ENCODE peak calls at places on chromosomes 1 and 21, in four cellular contexts. One of them, this sample, is unnamed.

GRCh38 chr1:19765623-19766022 is 34.1 kb downstream of the TMCO4 start:
- DNase-seq in H1: no peak
- DNase-seq in trophoblast cell: peak
- DNase-seq in mesenchymal stem cell: peak
- DNase-seq in this sample: no peak

GRCh38 chr1:240572328-240572727 is 39.6 kb downstream of the GREM2 start:
- DNase-seq in H1: no peak
- DNase-seq in trophoblast cell: no peak
- DNase-seq in mesenchymal stem cell: no peak
- DNase-seq in this sample: no peak

GRCh38 chr1:87933171-87933570 is 604.5 kb downstream of the LMO4 start:
- DNase-seq in H1: no peak
- DNase-seq in trophoblast cell: no peak
- DNase-seq in mesenchymal stem cell: no peak
- DNase-seq in this sample: no peak

GRCh38 chr1:233518344-233518743 is 95.6 kb upstream of the KCNK1 start:
- DNase-seq in H1: peak
- DNase-seq in trophoblast cell: no peak
- DNase-seq in mesenchymal stem cell: peak
- DNase-seq in this sample: peak

GRCh38 chr21:15159382-15160020 is 94.7 kb upstream of the NRIP1 start:
- DNase-seq in H1: no peak
- DNase-seq in trophoblast cell: no peak
- DNase-seq in mesenchymal stem cell: no peak
- DNase-seq in this sample: no peak

GRCh38 chr1:52748119-52748518 is 21.9 kb downstream of the ZYG11B start:
- DNase-seq in H1: no peak
- DNase-seq in trophoblast cell: no peak
- DNase-seq in mesenchymal stem cell: no peak
- DNase-seq in this sample: no peak

GRCh38 chr1:205518616-205519540 is 14.4 kb downstream of the CDK18 start:
- DNase-seq in H1: no peak
- DNase-seq in trophoblast cell: no peak
- DNase-seq in mesenchymal stem cell: no peak
- DNase-seq in this sample: no peak

GRCh38 chr1:161206411-161207140 is 4.4 kb downstream of the NDUFS2 start:
- DNase-seq in H1: no peak
- DNase-seq in trophoblast cell: no peak
- DNase-seq in mesenchymal stem cell: peak
- DNase-seq in this sample: no peak

GRCh38 chr1:151944110-151944858 is 35.0 kb upstream of the THEM4 start:
- DNase-seq in H1: no peak
- DNase-seq in trophoblast cell: peak
- DNase-seq in mesenchymal stem cell: peak
- DNase-seq in this sample: no peak
- H2BK12ac ChIP-seq in H1: peak
- H2BK12ac ChIP-seq in trophoblast cell: no peak
- H2BK12ac ChIP-seq in mesenchymal stem cell: no peak
- H2BK12ac ChIP-seq in this sample: no peak

DNA sequence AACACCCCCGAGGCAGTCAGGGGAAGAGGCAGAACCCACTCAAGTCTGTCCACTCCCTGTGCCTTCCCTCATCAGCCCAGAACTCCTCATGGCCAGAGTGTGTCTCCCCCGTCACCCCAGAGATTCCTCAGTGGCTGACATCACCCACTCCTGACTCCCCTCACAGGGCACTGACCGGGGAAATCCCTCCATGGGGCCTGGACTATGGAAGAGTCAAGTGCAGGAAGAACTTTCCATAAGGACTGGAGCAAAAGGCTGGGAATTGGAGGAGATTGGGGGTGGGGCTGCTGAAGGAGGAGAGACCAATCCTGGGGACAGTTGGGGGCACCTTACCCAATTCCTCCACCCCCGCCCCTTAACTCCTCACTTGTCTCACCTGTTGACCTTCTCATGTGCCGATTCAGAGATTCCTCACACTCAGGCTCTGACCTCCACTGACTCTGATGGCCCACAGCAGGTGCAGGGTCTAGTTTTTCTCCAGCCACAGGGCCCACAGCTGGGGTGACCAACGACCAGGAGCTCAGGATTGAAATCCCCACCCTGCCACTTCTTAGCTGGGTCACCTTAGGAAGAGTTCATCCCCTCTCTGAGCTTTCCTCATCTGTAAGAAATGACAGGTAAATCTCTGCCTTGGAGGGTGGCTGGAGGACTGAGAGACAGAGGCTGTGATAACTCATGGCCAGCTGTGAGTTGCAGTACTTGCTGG is 481 bp upstream of the EXTL1 start:
- DNase-seq in H1: no peak
- DNase-seq in trophoblast cell: no peak
- DNase-seq in mesenchymal stem cell: peak
- DNase-seq in this sample: no peak
- H3K14ac ChIP-seq in H1: no peak
- H3K14ac ChIP-seq in trophoblast cell: no peak
- H3K14ac ChIP-seq in mesenchymal stem cell: no peak
- H3K14ac ChIP-seq in this sample: no peak

DNA sequence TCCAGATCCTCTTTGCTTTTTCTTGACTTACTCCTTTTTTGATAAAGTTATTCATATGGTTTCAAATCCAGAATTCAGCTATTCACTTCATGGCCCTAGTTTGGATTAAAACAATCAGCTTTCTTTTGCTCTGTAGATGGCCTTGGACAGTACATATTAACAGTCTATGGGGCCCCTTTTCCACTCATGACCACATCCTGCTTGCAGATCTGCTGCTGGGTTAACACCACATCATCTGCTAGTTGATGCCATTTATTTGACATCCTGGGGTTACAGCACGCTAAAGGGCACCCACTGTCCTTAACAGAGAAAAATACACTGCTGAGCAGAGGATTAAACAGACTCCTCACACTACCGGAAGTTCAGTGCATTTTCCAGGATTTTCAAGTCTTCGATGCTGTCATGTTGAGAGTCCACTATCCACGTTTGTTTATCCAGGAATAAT is 941 bp upstream of the IFI16 start:
- DNase-seq in H1: no peak
- DNase-seq in trophoblast cell: no peak
- DNase-seq in mesenchymal stem cell: peak
- DNase-seq in this sample: no peak
- H3K4me3 ChIP-seq in H1: no peak
- H3K4me3 ChIP-seq in trophoblast cell: no peak
- H3K4me3 ChIP-seq in mesenchymal stem cell: no peak
- H3K4me3 ChIP-seq in this sample: no peak

GRCh38 chr1:186605762-186606350 is 74.4 kb downstream of the PTGS2 start:
- DNase-seq in H1: peak
- DNase-seq in trophoblast cell: peak
- DNase-seq in mesenchymal stem cell: peak
- DNase-seq in this sample: peak
- H2BK12ac ChIP-seq in H1: no peak
- H2BK12ac ChIP-seq in trophoblast cell: no peak
- H2BK12ac ChIP-seq in mesenchymal stem cell: no peak
- H2BK12ac ChIP-seq in this sample: no peak

GRCh38 chr1:159091547-159092397 is 15.2 kb upstream of the AIM2 start:
- DNase-seq in H1: no peak
- DNase-seq in trophoblast cell: no peak
- DNase-seq in mesenchymal stem cell: peak
- DNase-seq in this sample: no peak
- H3K14ac ChIP-seq in H1: no peak
- H3K14ac ChIP-seq in trophoblast cell: no peak
- H3K14ac ChIP-seq in mesenchymal stem cell: no peak
- H3K14ac ChIP-seq in this sample: no peak

GRCh38 chr1:81511281-81511680 is 289.5 kb upstream of the ADGRL2 start:
- DNase-seq in H1: no peak
- DNase-seq in trophoblast cell: no peak
- DNase-seq in mesenchymal stem cell: no peak
- DNase-seq in this sample: no peak

GRCh38 chr1:81510701-81511100 is 290.0 kb upstream of the ADGRL2 start:
- DNase-seq in H1: no peak
- DNase-seq in trophoblast cell: no peak
- DNase-seq in mesenchymal stem cell: no peak
- DNase-seq in this sample: no peak

GRCh38 chr1:81512242-81512641 is 288.5 kb upstream of the ADGRL2 start:
- DNase-seq in H1: no peak
- DNase-seq in trophoblast cell: no peak
- DNase-seq in mesenchymal stem cell: no peak
- DNase-seq in this sample: no peak

GRCh38 chr1:81506691-81507090 is 294.0 kb upstream of the ADGRL2 start:
- DNase-seq in H1: no peak
- DNase-seq in trophoblast cell: no peak
- DNase-seq in mesenchymal stem cell: no peak
- DNase-seq in this sample: no peak

GRCh38 chr1:81509619-81510018 is 291.1 kb upstream of the ADGRL2 start:
- DNase-seq in H1: peak
- DNase-seq in trophoblast cell: peak
- DNase-seq in mesenchymal stem cell: peak
- DNase-seq in this sample: peak
- H3K4me3 ChIP-seq in H1: no peak
- H3K4me3 ChIP-seq in trophoblast cell: no peak
- H3K4me3 ChIP-seq in mesenchymal stem cell: no peak
- H3K4me3 ChIP-seq in this sample: no peak

GRCh38 chr1:46790702-46791101 is 8.1 kb upstream of the CYP4B1 start:
- DNase-seq in H1: no peak
- DNase-seq in trophoblast cell: no peak
- DNase-seq in mesenchymal stem cell: no peak
- DNase-seq in this sample: no peak
- H2BK12ac ChIP-seq in H1: no peak
- H2BK12ac ChIP-seq in trophoblast cell: no peak
- H2BK12ac ChIP-seq in mesenchymal stem cell: no peak
- H2BK12ac ChIP-seq in this sample: no peak